ENCODE peak calls at places on chromosomes 12 and 14, in ten cellular contexts. B, D, A, K, L, H, P, I, Q and Y are unnamed samples.
A peak's percentile ranks its signal among the peaks of the same experiment; 100 is the strongest.

GRCh38 chr12:119288559-119288958 is 46.0 kb upstream of the CCDC60 start:
- DNase-seq in B (no peak), D (no peak), A (no peak), K (no peak), L (no peak), H (no peak), P (no peak), I (no peak), Q (no peak), Y (no peak)

GRCh38 chr12:15886372-15887042 is 4.3 kb downstream of the STRAP start:
- DNase-seq in B (peak; percentile 55), D (no peak), A (no peak), K (no peak), L (no peak), H (peak; percentile 28), P (peak; percentile 35), I (peak; percentile 46), Q (no peak), Y (no peak)

GRCh38 chr12:52950553-52950952 is 1.6 kb downstream of the KRT18 start:
- DNase-seq in B (no peak), D (no peak), A (no peak), K (no peak), L (no peak), H (peak; percentile 29), P (no peak), I (no peak), Q (no peak), Y (no peak)

GRCh38 chr12:132918680-132919079 is 31.3 kb upstream of the CHFR start:
- DNase-seq in B (no peak), D (no peak), A (no peak), K (no peak), L (no peak), H (no peak), P (no peak), I (no peak), Q (no peak), Y (no peak)

GRCh38 chr14:70908918-70909641 is 1.8 kb downstream of the PCNX1 start:
- DNase-seq in B (no peak), D (no peak), A (no peak), K (no peak), L (no peak), H (no peak), P (no peak), I (no peak), Q (no peak), Y (no peak)

GRCh38 chr14:93859957-93860356 is 67.2 kb upstream of the FAM181A start:
- DNase-seq in B (no peak), D (no peak), A (no peak), K (no peak), L (no peak), H (no peak), P (peak; percentile 14), I (no peak), Q (no peak), Y (no peak)

GRCh38 chr12:105100998-105101397 is 6.5 kb upstream of the WASHC4 start:
- DNase-seq in B (no peak), D (no peak), A (no peak), K (peak; percentile 62), L (no peak), H (no peak), P (peak; percentile 48), I (peak; percentile 52), Q (no peak), Y (no peak)

GRCh38 chr12:132427177-132427725 is 62.7 kb upstream of the FBRSL1 start:
- DNase-seq in B (no peak), D (no peak), A (no peak), K (no peak), L (no peak), H (peak; percentile 53), P (no peak), I (no peak), Q (peak; percentile 50), Y (no peak)

GRCh38 chr12:76449572-76449971 is 101.4 kb upstream of the BBS10 start:
- DNase-seq in B (peak; percentile 62), D (no peak), A (no peak), K (peak; percentile 71), L (no peak), H (peak; percentile 7), P (peak; percentile 83), I (peak; percentile 83), Q (no peak), Y (no peak)

GRCh38 chr12:46472893-46473633 is 100.5 kb upstream of the SLC38A2 start:
- DNase-seq in B (peak; percentile 60), D (no peak), A (no peak), K (peak; percentile 86), L (no peak), H (peak; percentile 62), P (peak; percentile 68), I (peak; percentile 52), Q (peak; percentile 48), Y (no peak)

GRCh38 chr14:53127832-53128231 is 25.3 kb downstream of the DDHD1 start:
- DNase-seq in B (no peak), D (no peak), A (no peak), K (no peak), L (no peak), H (no peak), P (no peak), I (no peak), Q (no peak), Y (no peak)

GRCh38 chr12:9634177-9634803 is 26.6 kb upstream of the KLRB1 start:
- DNase-seq in B (peak; percentile 63), D (no peak), A (no peak), K (peak; percentile 74), L (no peak), H (peak; percentile 49), P (peak; percentile 59), I (peak; percentile 73), Q (peak; percentile 75), Y (peak; percentile 35)

GRCh38 chr12:108360487-108360886 is 21.4 kb upstream of the CMKLR1 start:
- DNase-seq in B (peak; percentile 76), D (no peak), A (no peak), K (no peak), L (no peak), H (no peak), P (peak; percentile 80), I (no peak), Q (no peak), Y (peak; percentile 70)

DNA sequence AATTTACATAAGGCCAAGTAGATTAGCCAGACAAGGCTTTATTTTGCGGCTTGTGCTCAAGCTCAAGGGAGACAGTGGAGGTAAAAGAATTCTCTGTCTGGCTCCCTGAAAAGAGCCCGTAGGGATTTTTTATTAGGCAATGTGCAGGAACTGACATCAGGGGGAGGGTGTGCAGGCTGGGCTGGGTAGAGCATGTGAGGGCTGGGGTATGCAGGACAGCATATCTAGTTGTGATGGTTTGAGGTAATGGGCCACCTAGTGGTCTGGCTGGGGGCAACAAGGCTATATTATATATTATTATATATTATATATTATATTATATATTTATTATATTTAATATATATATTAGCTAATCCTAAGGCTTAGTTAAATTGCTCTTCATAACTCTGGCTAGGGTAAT is 102.1 kb downstream of the TMEM117 start:
- DNase-seq in B (no peak), D (no peak), A (no peak), K (peak; percentile 17), L (no peak), H (peak; percentile 16), P (peak; percentile 27), I (peak; percentile 27), Q (no peak), Y (no peak)
- TF ChIP-seq CTCF in B (peak; percentile 43), D (no peak), A (no peak), K (peak; percentile 34), L (peak; percentile 25), H (no peak), P (peak; percentile 36), I (peak; percentile 36), Q (no peak), Y (peak; percentile 42)

GRCh38 chr12:69927145-69927544 is 102.1 kb downstream of the MYRFL start:
- DNase-seq in B (no peak), D (no peak), A (no peak), K (no peak), L (no peak), H (no peak), P (no peak), I (no peak), Q (no peak), Y (no peak)
- TF ChIP-seq CTCF in B (no peak), D (no peak), A (no peak), K (no peak), L (no peak), H (no peak), P (no peak), I (no peak), Q (no peak), Y (no peak)

GRCh38 chr12:130481392-130481879 is 143.7 kb downstream of the PIWIL1 start:
- DNase-seq in B (no peak), D (no peak), A (no peak), K (no peak), L (no peak), H (no peak), P (no peak), I (no peak), Q (no peak), Y (peak; percentile 46)

GRCh38 chr12:130484221-130484620 is 146.5 kb downstream of the PIWIL1 start:
- DNase-seq in B (no peak), D (no peak), A (no peak), K (no peak), L (no peak), H (no peak), P (no peak), I (no peak), Q (no peak), Y (no peak)

GRCh38 chr12:130480887-130481286 is 143.2 kb downstream of the PIWIL1 start:
- DNase-seq in B (no peak), D (no peak), A (no peak), K (no peak), L (no peak), H (no peak), P (no peak), I (no peak), Q (peak; percentile 41), Y (no peak)

GRCh38 chr12:130483616-130484180 is 146.0 kb downstream of the PIWIL1 start:
- DNase-seq in B (no peak), D (no peak), A (no peak), K (no peak), L (no peak), H (no peak), P (no peak), I (no peak), Q (no peak), Y (no peak)

GRCh38 chr12:130482448-130482847 is 144.8 kb downstream of the PIWIL1 start:
- DNase-seq in B (no peak), D (no peak), A (no peak), K (no peak), L (no peak), H (peak; percentile 14), P (no peak), I (no peak), Q (no peak), Y (no peak)
- TF ChIP-seq CTCF in B (no peak), D (no peak), A (no peak), K (no peak), L (no peak), H (no peak), P (no peak), I (no peak), Q (no peak), Y (no peak)

DNA sequence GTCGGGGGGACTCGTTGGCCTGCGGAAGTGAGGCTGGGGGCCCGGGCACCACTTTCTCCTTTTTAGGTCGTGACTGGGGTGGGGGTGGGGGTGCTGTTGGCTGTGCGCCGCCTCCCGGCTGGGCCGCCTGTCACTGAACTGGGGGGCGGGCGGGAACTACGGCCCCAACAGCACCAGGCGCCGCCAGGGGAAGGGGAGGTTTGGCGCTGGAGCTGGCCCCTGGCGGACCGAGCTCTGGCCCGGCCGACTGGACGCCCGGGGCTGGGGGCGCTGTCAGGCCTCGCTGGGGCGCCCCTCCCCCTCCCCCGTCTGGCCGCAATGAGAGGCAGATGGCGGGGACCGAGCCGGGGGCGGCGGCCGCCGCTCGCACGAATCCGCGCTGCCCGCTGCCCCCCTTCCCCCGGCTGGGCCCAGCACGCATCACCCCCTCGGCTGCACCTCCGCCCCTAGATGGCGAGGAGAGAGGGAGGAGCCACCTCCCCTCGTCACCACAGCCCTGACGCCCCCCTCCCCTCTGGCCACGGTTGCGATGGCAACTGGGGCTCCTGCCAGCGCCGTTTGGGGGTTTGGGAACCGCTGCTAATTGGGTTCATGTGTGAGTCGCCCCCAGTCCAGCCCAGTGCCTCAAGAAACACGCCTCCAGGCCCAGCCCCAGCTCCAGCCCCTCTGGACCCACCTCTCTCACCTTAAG is 723 bp downstream of the NFATC4 start:
- DNase-seq in B (peak; percentile 59), D (peak; percentile 57), A (peak; percentile 76), K (peak; percentile 62), L (no peak), H (no peak), P (peak; percentile 80), I (peak; percentile 49), Q (peak; percentile 48), Y (peak; percentile 72)
- TF ChIP-seq CTCF in B (no peak), D (no peak), A (no peak), K (no peak), L (no peak), H (no peak), P (no peak), I (no peak), Q (no peak), Y (no peak)